ENCODE peak calls at places on chromosomes 16 and 17, in nine cellular contexts. V is MM.1S, Q is GM23338, B is neural progenitor cell, X is HCT116, W is OCI-LY7, M is GM23248, H is hepatocyte, F is PC-3. J is an unnamed sample. For H3K4me1, the result is how much of the 10 kb centered on the place peaks cover.

GRCh38 chr17:5272313-5272712 is 9.8 kb upstream of the RABEP1 start:
- DNase-seq in V (no peak), Q (no peak), B (no peak), X (no peak), W (no peak), M (peak), H (no peak), F (peak), J (peak)

GRCh38 chr16:5041604-5042133 is 7.9 kb upstream of the NAGPA start:
- DNase-seq in V (peak), Q (no peak), B (no peak), X (peak), W (no peak), M (peak), H (peak), F (peak), J (no peak)

GRCh38 chr16:86665319-86665675 is 86.9 kb downstream of the FOXL1 start:
- DNase-seq in V (no peak), Q (no peak), B (no peak), X (no peak), W (no peak), M (peak), H (no peak), F (peak), J (no peak)

GRCh38 chr16:65196696-65197095 is 74.8 kb upstream of the CDH11 start:
- DNase-seq in V (no peak), Q (no peak), B (no peak), X (no peak), W (no peak), M (no peak), H (no peak), F (no peak), J (no peak)

GRCh38 chr16:69927056-69927757 is 23.9 kb upstream of the CLEC18A start:
- DNase-seq in V (no peak), Q (peak), B (no peak), X (no peak), W (no peak), M (peak), H (peak), F (no peak), J (no peak)

GRCh38 chr17:35051579-35052239 is 11.8 kb downstream of the RFFL start:
- DNase-seq in V (peak), Q (no peak), B (no peak), X (no peak), W (no peak), M (peak), H (peak), F (no peak), J (no peak)

GRCh38 chr17:61724777-61725176 is 133.8 kb upstream of the NACA2 start:
- DNase-seq in V (no peak), Q (no peak), B (no peak), X (no peak), W (no peak), M (no peak), H (no peak), F (no peak), J (no peak)

GRCh38 chr17:79630120-79630519 is 19.3 kb upstream of the RBFOX3 start:
- DNase-seq in V (no peak), Q (no peak), B (no peak), X (no peak), W (no peak), M (no peak), H (no peak), F (no peak), J (peak)

GRCh38 chr17:14845562-14846335 is 419.4 kb downstream of the PMP22 start:
- DNase-seq in V (no peak), Q (no peak), B (no peak), X (no peak), W (no peak), M (peak), H (no peak), F (no peak), J (no peak)

GRCh38 chr16:53147500-53148065 is 92.8 kb downstream of the CHD9 start:
- DNase-seq in V (no peak), Q (no peak), B (no peak), X (no peak), W (no peak), M (no peak), H (no peak), F (peak), J (no peak)

GRCh38 chr17:41917957-41918391 is 777 bp downstream of the ACLY start:
- DNase-seq in V (peak), Q (peak), B (peak), X (no peak), W (peak), M (peak), H (peak), F (peak), J (peak)

GRCh38 chr16:54397190-54397835 is 110.7 kb upstream of the IRX3 start:
- DNase-seq in V (no peak), Q (no peak), B (no peak), X (no peak), W (no peak), M (peak), H (no peak), F (no peak), J (no peak)

GRCh38 chr16:75443301-75443700 is 10.0 kb upstream of the CFDP1 start:
- DNase-seq in V (no peak), Q (no peak), B (no peak), X (no peak), W (no peak), M (peak), H (no peak), F (no peak), J (peak)

GRCh38 chr16:73231969-73232554 is 184.1 kb upstream of the ZFHX3 start:
- DNase-seq in V (no peak), Q (no peak), B (no peak), X (no peak), W (no peak), M (no peak), H (no peak), F (no peak), J (peak)

GRCh38 chr16:73232555-73233422 is 184.9 kb upstream of the ZFHX3 start:
- DNase-seq in V (no peak), Q (no peak), B (no peak), X (peak), W (no peak), M (no peak), H (peak), F (peak), J (peak)

GRCh38 chr16:73228649-73229048 is 180.7 kb upstream of the ZFHX3 start:
- DNase-seq in V (no peak), Q (no peak), B (no peak), X (no peak), W (no peak), M (peak), H (no peak), F (no peak), J (no peak)

GRCh38 chr16:73231379-73231778 is 183.5 kb upstream of the ZFHX3 start:
- DNase-seq in V (no peak), Q (no peak), B (no peak), X (no peak), W (no peak), M (no peak), H (no peak), F (no peak), J (no peak)

GRCh38 chr16:73230651-73231050 is 182.7 kb upstream of the ZFHX3 start:
- DNase-seq in V (no peak), Q (no peak), B (no peak), X (no peak), W (no peak), M (no peak), H (no peak), F (no peak), J (peak)
- H3K4me1 ChIP-seq in V (under half), Q (under half), B (under half), X (under half), W (under half), M (under half), H (under half), F (under half), J (under half)

GRCh38 chr17:73168667-73169066 is 3.9 kb downstream of the SSTR2 start:
- DNase-seq in V (no peak), Q (no peak), B (no peak), X (no peak), W (no peak), M (no peak), H (no peak), F (no peak), J (no peak)

GRCh38 chr17:73170324-73170723 is 5.5 kb downstream of the SSTR2 start:
- DNase-seq in V (no peak), Q (no peak), B (no peak), X (no peak), W (no peak), M (no peak), H (no peak), F (no peak), J (no peak)

GRCh38 chr17:73165616-73166404 is 1.0 kb downstream of the SSTR2 start:
- DNase-seq in V (no peak), Q (peak), B (peak), X (no peak), W (no peak), M (peak), H (no peak), F (no peak), J (peak)

GRCh38 chr17:73163043-73163442 is 1.8 kb upstream of the SSTR2 start:
- DNase-seq in V (no peak), Q (no peak), B (no peak), X (no peak), W (no peak), M (no peak), H (no peak), F (no peak), J (no peak)

DNA sequence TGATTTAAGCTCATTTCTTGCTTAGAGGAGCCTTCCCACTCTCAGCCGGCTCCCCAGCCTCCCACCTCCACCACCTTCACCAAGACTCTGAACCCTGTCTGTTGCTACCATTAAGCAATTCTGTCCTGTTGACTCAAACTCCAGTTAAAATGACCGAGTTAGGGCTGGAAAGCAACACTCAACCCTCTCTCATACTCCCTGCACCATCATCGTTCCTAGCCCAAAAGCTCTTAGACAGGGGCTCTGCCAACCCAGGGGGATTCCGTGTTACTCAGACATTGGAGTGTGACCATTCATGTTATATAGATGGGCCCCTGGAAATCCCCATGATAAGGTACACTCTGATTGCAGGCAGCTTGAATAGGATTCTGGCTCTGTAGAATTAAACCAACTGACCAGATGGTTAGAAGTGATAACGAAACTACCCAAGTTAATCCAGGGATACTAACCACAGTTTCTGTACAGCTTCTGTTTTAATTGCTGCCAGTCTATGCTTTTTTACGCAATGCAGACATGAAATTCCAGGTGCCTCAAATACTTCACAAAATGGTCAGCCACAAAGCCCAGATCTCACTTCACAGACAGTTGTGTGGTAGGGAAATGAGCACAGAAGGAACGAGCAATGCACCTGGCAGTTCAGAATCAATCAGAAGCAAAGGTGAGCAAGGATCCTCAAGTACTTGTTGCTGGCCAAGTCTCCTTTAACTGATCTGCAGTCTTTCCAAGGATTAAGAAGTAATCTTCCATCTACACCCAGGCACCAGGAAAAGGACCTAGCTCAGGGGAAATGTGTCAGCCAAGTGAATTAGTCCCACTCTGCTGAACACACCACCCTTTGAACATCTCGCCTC is 2.1 kb downstream of the SSTR2 start:
- DNase-seq in V (peak), Q (no peak), B (no peak), X (no peak), W (no peak), M (peak), H (no peak), F (no peak), J (no peak)
- TF ChIP-seq EZH2phosphoT487 in V (no peak), Q (no peak), B (no peak), X (no peak), W (no peak), M (no peak), H (no peak), F (no peak), J (no peak)

DNA sequence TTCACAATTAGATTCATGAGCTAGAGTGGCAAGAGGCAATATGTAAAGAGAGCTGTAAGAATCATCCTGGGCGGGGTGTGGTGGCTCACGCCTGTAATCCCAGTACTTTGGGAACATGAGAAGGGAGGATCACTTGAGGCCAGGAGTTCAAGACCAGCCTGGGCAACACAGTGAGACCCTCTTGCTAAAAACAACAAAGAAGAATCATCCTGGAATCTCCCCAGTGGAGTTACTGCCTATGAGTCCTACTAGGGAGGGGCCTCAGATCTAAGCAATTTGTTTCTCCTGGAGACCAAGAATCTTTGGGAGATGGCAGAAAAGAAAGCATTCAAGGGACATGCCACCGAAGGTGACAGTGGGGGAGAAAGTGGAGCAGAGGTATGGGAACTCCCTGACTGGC is 119.1 kb downstream of the HIC1 start:
- DNase-seq in V (no peak), Q (no peak), B (no peak), X (no peak), W (no peak), M (peak), H (no peak), F (no peak), J (no peak)
- H3K4me1 ChIP-seq in V (under half), Q (under half), B (under half), X (under half), W (under half), M (half or more), H (half or more), F (under half), J (half or more)

GRCh38 chr17:80797741-80798594 is 193.7 kb upstream of the CHMP6 start:
- DNase-seq in V (no peak), Q (no peak), B (no peak), X (no peak), W (no peak), M (no peak), H (no peak), F (no peak), J (no peak)
- TF ChIP-seq EZH2phosphoT487 in V (no peak), Q (no peak), B (no peak), X (no peak), W (no peak), M (no peak), H (no peak), F (no peak), J (no peak)

DNA sequence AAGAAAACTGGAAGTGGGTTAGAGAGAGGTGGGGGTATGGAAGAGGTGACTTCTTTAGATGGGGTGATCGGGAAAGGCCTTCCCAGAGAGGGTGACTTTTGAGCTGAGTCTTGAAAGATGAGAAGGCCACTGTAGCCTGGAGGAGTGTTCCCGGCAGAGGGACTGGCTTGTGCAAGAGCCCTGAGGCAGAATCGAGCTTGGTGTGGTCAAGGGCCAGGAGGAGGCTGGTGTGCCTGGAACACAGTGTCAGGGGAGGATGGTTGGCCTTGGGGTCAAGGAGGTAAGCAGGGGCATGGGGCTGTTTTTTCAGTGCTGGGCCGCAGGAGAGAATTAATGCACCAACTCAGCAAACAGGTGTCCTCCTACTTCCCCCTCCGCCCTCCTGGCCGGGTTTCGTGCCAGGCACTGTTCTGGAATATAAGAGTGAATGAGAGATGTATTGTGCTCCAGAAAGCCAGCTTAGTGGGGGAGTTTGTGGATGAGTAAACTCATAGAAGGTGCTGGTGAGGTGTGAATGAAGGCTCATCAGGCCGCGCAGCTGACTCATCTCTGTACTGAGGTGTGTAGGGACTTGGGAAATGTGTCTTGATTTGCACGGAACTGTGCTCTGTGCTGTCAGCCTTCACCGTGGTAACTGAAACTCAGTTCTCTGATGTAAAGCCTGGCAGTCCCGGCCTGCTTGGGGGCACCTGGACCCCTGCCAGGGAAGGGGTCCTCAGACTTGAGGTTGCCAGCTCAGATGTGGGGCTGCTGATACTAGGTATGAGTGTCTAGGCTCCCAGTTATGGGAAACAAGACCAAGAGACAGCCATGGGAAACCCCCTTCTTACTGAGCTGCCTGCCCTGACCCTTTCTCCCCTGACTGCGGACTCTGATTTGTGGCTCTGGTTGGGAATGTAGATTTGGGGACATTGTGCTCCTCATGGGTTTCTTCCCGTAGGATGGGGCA is 15.3 kb downstream of the KSR1 start:
- DNase-seq in V (peak), Q (no peak), B (no peak), X (peak), W (no peak), M (peak), H (no peak), F (no peak), J (no peak)
- H3K4me1 ChIP-seq in V (under half), Q (half or more), B (under half), X (under half), W (under half), M (under half), H (under half), F (under half), J (under half)

GRCh38 chr17:4198995-4199394 is 56.0 kb downstream of the CYB5D2 start:
- DNase-seq in V (no peak), Q (no peak), B (no peak), X (no peak), W (no peak), M (no peak), H (no peak), F (no peak), J (no peak)

GRCh38 chr17:4201231-4201630 is 58.2 kb downstream of the CYB5D2 start:
- DNase-seq in V (no peak), Q (no peak), B (no peak), X (no peak), W (no peak), M (peak), H (no peak), F (no peak), J (no peak)

GRCh38 chr17:4195306-4195705 is 52.3 kb downstream of the CYB5D2 start:
- DNase-seq in V (no peak), Q (no peak), B (no peak), X (no peak), W (no peak), M (peak), H (no peak), F (no peak), J (no peak)

GRCh38 chr17:4204190-4204589 is 59.6 kb downstream of the ANKFY1 start:
- DNase-seq in V (no peak), Q (no peak), B (no peak), X (no peak), W (no peak), M (peak), H (no peak), F (no peak), J (no peak)

DNA sequence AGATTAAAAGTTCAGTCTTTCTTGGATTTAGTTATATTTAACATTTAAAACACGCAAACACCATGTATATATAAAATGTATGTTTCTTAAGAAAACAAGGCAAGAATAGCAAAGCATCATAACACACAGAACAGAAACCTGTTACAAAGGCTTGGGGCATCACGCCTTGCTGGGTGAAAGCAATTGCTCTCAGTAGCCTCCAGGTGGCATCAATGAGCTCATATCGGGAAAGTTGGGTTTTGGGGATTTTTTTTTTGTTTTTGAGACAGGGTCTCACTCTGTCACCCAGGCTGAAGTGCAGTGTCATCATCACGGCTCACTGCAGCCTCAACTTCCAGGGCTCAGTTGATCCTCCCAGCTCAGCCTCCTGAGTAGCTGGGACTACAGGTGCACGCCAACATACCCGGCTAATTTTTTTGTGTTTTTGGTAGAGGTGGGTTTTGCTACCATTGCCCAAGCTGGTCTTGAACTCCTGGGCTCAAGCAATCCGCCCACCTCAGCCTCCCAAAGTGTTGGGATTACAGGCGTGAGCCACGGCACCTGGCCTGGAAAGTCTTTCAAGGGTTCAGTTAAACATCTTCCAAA is 56.9 kb downstream of the CYB5D2 start:
- DNase-seq in V (peak), Q (peak), B (peak), X (peak), W (peak), M (peak), H (peak), F (peak), J (peak)
- TF ChIP-seq EZH2phosphoT487 in V (no peak), Q (no peak), B (no peak), X (no peak), W (no peak), M (no peak), H (no peak), F (no peak), J (no peak)

J was measured in SK-N-SH.